ENCODE peak calls at places on chromosomes 16 and 17, in five cellular contexts. R, F, H, X and T are unnamed samples.

GRCh38 chr16:57069053-57069452 is 23.3 kb upstream of the CPNE2 start:
- DNase-seq in X (no peak), R (no peak), H (no peak), F (no peak), T (no peak)

GRCh38 chr16:73065617-73066313 is 17.8 kb upstream of the ZFHX3 start:
- DNase-seq in H (no peak), F (peak; percentile 71), X (no peak), R (peak; percentile 7), T (peak; percentile 52)

GRCh38 chr16:1102921-1103648 is 7.0 kb upstream of the C1QTNF8 start:
- DNase-seq in H (peak; percentile 80), R (no peak), F (peak; percentile 81), X (no peak), T (no peak)

GRCh38 chr17:37527249-37527851 is 37.7 kb downstream of the DUSP14 start:
- DNase-seq in H (peak; percentile 61), R (peak; percentile 47), F (no peak), X (peak; percentile 26), T (peak; percentile 65)

GRCh38 chr17:10019941-10020403 is 114.9 kb upstream of the RCVRN start:
- DNase-seq in H (no peak), X (no peak), R (no peak), F (no peak), T (no peak)

GRCh38 chr17:8120520-8121443 is 2.5 kb upstream of the ALOXE3 start:
- DNase-seq in X (no peak), H (peak; percentile 76), R (no peak), F (peak; percentile 85), T (peak; percentile 76)

GRCh38 chr16:527015-527903 is at the start of gene CAPN15:
- DNase-seq in H (peak; percentile 92), R (peak; percentile 83), F (peak; percentile 95), X (peak; percentile 56), T (peak; percentile 84)

GRCh38 chr16:11757671-11758545 is 15.3 kb upstream of the TXNDC11 start:
- DNase-seq in H (no peak), X (peak; percentile 26), F (no peak), R (peak; percentile 85), T (peak; percentile 53)

GRCh38 chr17:74919440-74920305 is 3.4 kb downstream of the USH1G start:
- DNase-seq in F (no peak), R (no peak), X (no peak), H (peak; percentile 41), T (peak; percentile 7)

GRCh38 chr17:82863941-82864720 is 24.3 kb upstream of the ZNF750 start:
- DNase-seq in X (peak; percentile 59), F (no peak), R (peak; percentile 91), H (no peak), T (peak; percentile 60)

GRCh38 chr16:75653926-75654325 is 6.4 kb downstream of the TERF2IP start:
- DNase-seq in X (peak; percentile 11), R (peak; percentile 47), H (no peak), F (no peak), T (peak; percentile 77)

GRCh38 chr17:2685696-2686095 is 25.9 kb downstream of the CLUH start:
- DNase-seq in R (no peak), H (no peak), F (peak; percentile 57), X (no peak), T (no peak)

GRCh38 chr17:27802033-27802432 is 1.7 kb upstream of the NOS2 start:
- DNase-seq in F (no peak), H (no peak), R (no peak), X (no peak), T (no peak)

GRCh38 chr17:75346906-75347305 is 57.7 kb upstream of the SLC25A19 start:
- DNase-seq in R (peak; percentile 78), X (no peak), F (no peak), H (no peak), T (peak; percentile 44)

GRCh38 chr16:64478258-64478906 is 643.5 kb downstream of the CDH11 start:
- DNase-seq in R (peak; percentile 91), F (no peak), H (peak; percentile 14), X (no peak), T (peak; percentile 83)

GRCh38 chr16:86818701-86819522 is 240.6 kb downstream of the FOXL1 start:
- DNase-seq in X (no peak), R (no peak), H (no peak), F (no peak), T (peak; percentile 29)

DNA sequence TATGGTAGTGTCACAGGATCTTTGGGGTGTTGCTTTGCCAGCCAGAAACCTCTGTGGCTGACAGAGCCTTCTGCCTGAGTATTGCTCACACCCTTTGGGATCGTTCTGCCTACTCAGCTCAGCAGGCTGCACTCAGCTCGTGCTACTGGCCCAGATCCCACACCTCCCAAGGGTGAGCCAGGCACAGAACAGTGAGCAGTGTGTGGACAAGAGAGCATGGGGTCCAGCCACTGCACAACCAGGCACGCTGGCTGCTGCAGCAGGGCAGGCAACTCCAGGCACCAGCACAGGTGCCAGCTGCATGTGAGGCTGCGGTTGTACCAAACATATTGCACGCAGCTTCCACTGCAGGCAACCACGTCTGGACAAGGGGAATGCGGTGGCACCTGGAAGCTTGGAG is 84.9 kb downstream of the CYB561 start:
- DNase-seq in F (no peak), H (no peak), X (no peak), R (no peak), T (no peak)
- H3K4me3 ChIP-seq in F (no peak overlapping the region), H (no peak overlapping the region), X (no peak overlapping the region), R (no peak overlapping the region), T (no peak overlapping the region)

GRCh38 chr16:54506691-54507090 is 220.1 kb upstream of the IRX3 start:
- DNase-seq in H (peak; percentile 70), F (no peak), X (no peak), R (no peak), T (no peak)
- H3K4me3 ChIP-seq in H (no peak overlapping the region), F (no peak overlapping the region), X (no peak overlapping the region), R (peak overlapping the region; percentile 23), T (no peak overlapping the region)

GRCh38 chr17:50285941-50286340 is 11.7 kb downstream of the TMEM92 start:
- DNase-seq in F (no peak), X (no peak), H (no peak), R (no peak), T (no peak)

GRCh38 chr17:50290074-50290702 is 15.9 kb downstream of the TMEM92 start:
- DNase-seq in H (no peak), F (peak; percentile 79), R (peak; percentile 99), X (peak; percentile 96), T (peak; percentile 99)

GRCh38 chr17:50288306-50288705 is 14.0 kb downstream of the TMEM92 start:
- DNase-seq in R (no peak), F (no peak), H (no peak), X (no peak), T (no peak)

GRCh38 chr17:50292465-50292864 is 18.2 kb downstream of the TMEM92 start:
- DNase-seq in H (no peak), X (no peak), F (no peak), R (no peak), T (no peak)

DNA sequence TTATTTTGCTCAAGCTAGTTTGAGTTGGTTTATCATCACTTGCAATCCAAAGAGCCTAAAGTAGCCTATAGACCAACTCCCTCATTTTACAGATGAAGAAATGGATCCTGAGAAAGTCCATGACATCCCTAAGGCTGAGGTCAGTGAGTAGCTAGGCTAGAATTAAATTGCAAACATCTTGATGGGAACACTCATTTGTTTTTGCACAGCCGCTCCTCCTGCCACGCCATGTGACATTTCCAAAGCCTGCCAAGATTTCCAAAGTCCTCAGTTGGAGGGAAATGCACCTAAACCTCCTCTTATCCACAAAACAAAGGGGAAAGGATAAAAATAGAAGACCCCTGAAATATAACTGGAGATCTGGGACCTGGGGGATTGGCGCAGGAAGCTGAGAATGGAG is 15.0 kb downstream of the TMEM92 start:
- DNase-seq in X (no peak), F (no peak), R (peak; percentile 56), H (no peak), T (peak; percentile 72)
- H3K4me3 ChIP-seq in X (peak overlapping the region; percentile 55), F (peak overlapping the region; percentile 36), R (peak overlapping the region; percentile 54), H (no peak overlapping the region), T (peak overlapping the region; percentile 66)

DNA sequence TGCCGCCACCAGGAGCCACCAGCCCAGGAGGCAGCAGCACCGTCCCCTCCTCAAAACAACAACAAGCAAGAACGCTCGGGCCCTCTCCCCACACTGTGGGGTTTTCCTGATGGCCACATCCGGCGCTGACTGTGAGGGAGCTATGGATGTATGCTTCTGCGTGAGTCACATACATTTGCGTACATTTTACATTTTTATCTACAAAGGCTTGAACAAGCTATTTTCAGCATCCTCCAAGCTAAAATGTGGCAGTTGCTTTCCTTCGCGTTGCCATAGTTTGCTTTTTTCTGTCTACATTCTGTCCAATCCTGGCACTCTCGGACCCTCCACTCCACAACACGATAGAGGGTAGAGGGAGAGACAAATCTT is 2.0 kb upstream of the ABR start:
- DNase-seq in X (no peak), H (no peak), F (no peak), R (peak; percentile 42), T (no peak)
- H3K4me3 ChIP-seq in X (no peak overlapping the region), H (no peak overlapping the region), F (no peak overlapping the region), R (no peak overlapping the region), T (no peak overlapping the region)

GRCh38 chr17:45314761-45315549 is 1.9 kb downstream of the MAP3K14 start:
- DNase-seq in H (no peak), F (no peak), X (no peak), R (no peak), T (no peak)
- H3K4me3 ChIP-seq in H (no peak overlapping the region), F (peak overlapping the region; percentile 91), X (peak overlapping the region; percentile 92), R (peak overlapping the region; percentile 96), T (peak overlapping the region; percentile 91)

GRCh38 chr17:13038931-13039665 is 21.3 kb upstream of the ELAC2 start:
- DNase-seq in X (no peak), F (no peak), H (no peak), R (no peak), T (no peak)
- H3K4me3 ChIP-seq in X (no peak overlapping the region), F (no peak overlapping the region), H (no peak overlapping the region), R (no peak overlapping the region), T (no peak overlapping the region)

GRCh38 chr17:73738751-73739575 is 94.7 kb upstream of the SDK2 start:
- DNase-seq in H (peak; percentile 69), R (no peak), F (no peak), X (no peak), T (no peak)
- H3K4me3 ChIP-seq in H (no peak overlapping the region), R (no peak overlapping the region), F (no peak overlapping the region), X (no peak overlapping the region), T (no peak overlapping the region)

DNA sequence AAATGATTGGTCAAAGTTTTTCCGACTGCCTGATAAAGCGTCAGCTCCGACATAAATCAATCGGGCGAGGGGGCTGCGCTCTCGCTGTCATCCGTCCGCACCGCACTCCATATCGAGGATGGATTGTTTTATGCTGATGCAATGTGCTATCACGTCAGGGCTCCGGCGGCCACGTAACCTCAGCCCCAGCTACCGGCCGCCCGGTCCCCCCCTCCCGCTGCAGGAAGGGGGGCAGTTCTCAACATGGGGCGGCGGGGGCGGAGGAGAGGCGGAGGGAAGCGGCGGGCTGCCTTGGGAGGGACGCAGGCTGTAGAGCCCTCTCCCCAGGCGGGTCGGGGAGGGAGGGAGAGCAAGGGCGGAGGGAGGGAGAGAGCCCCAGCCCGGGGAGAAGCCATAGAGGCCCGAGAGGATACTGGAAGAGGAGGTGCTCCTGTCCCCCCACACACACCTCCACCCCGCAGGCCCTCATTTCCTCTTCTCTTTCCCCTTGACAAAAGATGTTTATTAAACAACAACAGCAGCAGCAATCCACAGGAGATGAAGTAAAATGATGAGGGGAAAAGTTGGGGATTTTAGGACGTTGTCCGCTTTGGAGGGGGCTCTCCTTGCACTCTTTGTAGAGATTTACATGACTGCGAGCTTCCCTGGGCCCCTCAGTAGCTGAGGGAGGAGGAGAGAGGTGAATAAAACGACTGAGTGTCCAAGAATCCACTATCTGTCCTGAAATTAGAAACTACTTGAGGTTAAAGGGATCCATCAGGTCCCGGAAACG is 498 bp upstream of the HOXB9 start:
- DNase-seq in H (no peak), F (no peak), X (no peak), R (peak; percentile 15), T (no peak)
- H3K4me3 ChIP-seq in H (no peak overlapping the region), F (peak overlapping the region; percentile 31), X (no peak overlapping the region), R (no peak overlapping the region), T (no peak overlapping the region)